ENCODE peak calls at places on chromosomes 4 and X, in ten cellular contexts. K is colonic mucosa, P is right atrium auricular region, U is upper lobe of right lung, M is adipocyte, Y is neural progenitor cell, O is H1, J is RWPE2, G is endodermal cell, W is mammary epithelial cell. Z is an unnamed sample.

GRCh38 chr4:140968371-140968770 is 164.9 kb downstream of the RNF150 start:
- DNase-seq in O (no peak), Y (no peak), J (no peak), G (no peak), W (no peak), U (no peak), K (no peak), P (no peak), M (peak; percentile 73), Z (no peak)

GRCh38 chr4:182802621-182803020 is 114.6 kb downstream of the DCTD start:
- DNase-seq in W (no peak), Y (no peak), M (no peak), O (no peak), J (no peak), P (no peak), K (no peak), U (no peak), G (no peak), Z (no peak)

GRCh38 chr4:41146716-41147506 is 67.4 kb downstream of the APBB2 start:
- DNase-seq in G (peak; percentile 62), J (no peak), O (no peak), P (no peak), Y (peak; percentile 91), U (no peak), K (no peak), M (peak; percentile 42), W (no peak), Z (no peak)

GRCh38 chr4:1792832-1793495 is at the start of gene FGFR3:
- DNase-seq in O (peak; percentile 47), Y (peak; percentile 85), U (peak; percentile 75), J (no peak), G (peak; percentile 93), M (peak; percentile 74), K (peak; percentile 60), P (no peak), W (no peak), Z (peak; percentile 100)

GRCh38 chr4:66633472-66633871 is 911.8 kb downstream of the CENPC start:
- DNase-seq in Y (no peak), W (no peak), P (no peak), G (no peak), M (no peak), O (no peak), J (no peak), U (no peak), K (no peak), Z (no peak)

GRCh38 chrX:106300656-106301055 is 132.6 kb downstream of the PWWP3B start:
- DNase-seq in K (no peak), J (no peak), O (no peak), G (no peak), P (no peak), W (peak; percentile 81), Y (no peak), M (no peak), U (no peak), Z (no peak)

GRCh38 chrX:137848291-137848905 is 282.5 kb downstream of the ZIC3 start:
- DNase-seq in O (peak; percentile 19), G (peak; percentile 44), U (no peak), Y (peak; percentile 20), P (no peak), W (no peak), K (no peak), J (no peak), M (no peak), Z (no peak)

GRCh38 chr4:148101235-148101634 is 341.0 kb downstream of the NR3C2 start:
- DNase-seq in G (no peak), W (no peak), O (no peak), K (no peak), J (no peak), U (no peak), Y (no peak), P (no peak), M (no peak), Z (no peak)

GRCh38 chr4:183908284-183908683 is 3.2 kb downstream of the STOX2 start:
- DNase-seq in Y (peak; percentile 17), U (no peak), K (no peak), P (no peak), G (no peak), M (no peak), J (no peak), W (no peak), O (no peak), Z (no peak)
- H3K4me3 ChIP-seq in Y (peak overlapping the region; percentile 67), U (no peak overlapping the region), K (no peak overlapping the region), P (no peak overlapping the region), G (peak overlapping the region; percentile 88), M (no peak overlapping the region), J (no peak overlapping the region), W (no peak overlapping the region), O (no peak overlapping the region), Z (peak overlapping the region; percentile 90)

GRCh38 chr4:54658321-54659093 is 750 bp downstream of the KIT start:
- DNase-seq in W (peak; percentile 21), U (peak; percentile 72), K (peak; percentile 61), Y (peak; percentile 77), J (no peak), M (peak; percentile 80), O (no peak), P (no peak), G (peak; percentile 86), Z (peak; percentile 73)

GRCh38 chr4:54657194-54657555 is 582 bp upstream of the KIT start:
- DNase-seq in M (no peak), P (no peak), G (peak; percentile 82), U (no peak), K (no peak), W (no peak), J (no peak), O (no peak), Y (peak; percentile 42), Z (peak; percentile 77)

GRCh38 chr4:54651050-54651449 is 6.7 kb upstream of the KIT start:
- DNase-seq in P (no peak), U (no peak), K (no peak), Y (no peak), W (no peak), M (no peak), G (no peak), J (no peak), O (no peak), Z (no peak)

GRCh38 chr4:54657556-54658313 is at the start of gene KIT:
- DNase-seq in G (peak; percentile 95), U (peak; percentile 72), J (no peak), K (peak; percentile 64), O (peak; percentile 66), W (no peak), Y (peak; percentile 90), P (no peak), M (peak; percentile 73), Z (peak; percentile 95)

GRCh38 chr4:54654753-54655152 is 3.0 kb upstream of the KIT start:
- DNase-seq in O (no peak), M (no peak), J (no peak), U (no peak), W (no peak), P (no peak), K (no peak), Y (no peak), G (no peak), Z (no peak)
- H3K27me3 ChIP-seq in O (peaks cover 23% of the 10 kb centered on the region), M (peaks cover 11% of the 10 kb centered on the region), J (peaks cover 39% of the 10 kb centered on the region), U (peaks cover 13% of the 10 kb centered on the region), W (peaks cover 27% of the 10 kb centered on the region), P (no peaks in the 10 kb centered on the region), K (peaks cover 7% of the 10 kb centered on the region), Y (peaks cover 66% of the 10 kb centered on the region), G (peaks cover 10% of the 10 kb centered on the region), Z (peaks cover 40% of the 10 kb centered on the region)

GRCh38 chr4:123651536-123652175 is 255.1 kb downstream of the SPRY1 start:
- DNase-seq in G (no peak), K (no peak), O (no peak), U (no peak), Y (no peak), M (peak; percentile 84), P (no peak), J (no peak), W (no peak), Z (no peak)

GRCh38 chr4:123649248-123649643 is 252.7 kb downstream of the SPRY1 start:
- DNase-seq in U (no peak), K (no peak), J (no peak), G (no peak), M (no peak), Y (no peak), W (no peak), P (no peak), O (no peak), Z (no peak)

GRCh38 chr4:123652501-123652900 is 255.9 kb downstream of the SPRY1 start:
- DNase-seq in K (no peak), M (peak; percentile 42), U (no peak), P (no peak), Y (no peak), O (no peak), G (no peak), W (no peak), J (no peak), Z (no peak)

GRCh38 chr4:123649644-123650356 is 253.2 kb downstream of the SPRY1 start:
- DNase-seq in M (peak; percentile 96), U (no peak), W (peak; percentile 94), P (no peak), O (peak; percentile 5), G (peak; percentile 69), Y (peak; percentile 38), J (peak; percentile 63), K (peak; percentile 62), Z (peak; percentile 4)

DNA sequence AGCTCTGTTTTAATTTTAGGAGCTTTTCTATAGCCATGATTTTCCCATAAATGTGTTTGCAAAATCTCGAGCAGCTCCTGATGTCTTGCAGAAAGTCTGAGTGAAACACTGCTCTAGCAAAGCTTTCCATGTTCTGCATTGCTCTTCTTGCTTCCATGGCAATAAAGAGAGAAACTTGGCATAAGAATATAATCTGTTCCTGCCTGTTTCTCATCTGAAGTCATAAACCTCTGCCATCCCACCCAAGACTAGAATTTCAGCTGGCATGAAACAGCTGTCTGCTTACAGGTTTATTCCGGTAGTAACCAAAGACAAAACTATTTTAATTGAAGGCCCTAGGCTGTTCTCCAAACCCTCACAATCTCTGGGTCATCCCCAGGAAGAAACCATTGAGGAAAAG is 254.5 kb downstream of the SPRY1 start:
- DNase-seq in J (no peak), Y (no peak), G (no peak), P (no peak), K (no peak), W (peak; percentile 55), O (no peak), M (peak; percentile 84), U (no peak), Z (no peak)
- H3K4me3 ChIP-seq in J (no peak overlapping the region), Y (no peak overlapping the region), G (no peak overlapping the region), P (no peak overlapping the region), K (no peak overlapping the region), W (no peak overlapping the region), O (no peak overlapping the region), M (no peak overlapping the region), U (no peak overlapping the region), Z (no peak overlapping the region)

DNA sequence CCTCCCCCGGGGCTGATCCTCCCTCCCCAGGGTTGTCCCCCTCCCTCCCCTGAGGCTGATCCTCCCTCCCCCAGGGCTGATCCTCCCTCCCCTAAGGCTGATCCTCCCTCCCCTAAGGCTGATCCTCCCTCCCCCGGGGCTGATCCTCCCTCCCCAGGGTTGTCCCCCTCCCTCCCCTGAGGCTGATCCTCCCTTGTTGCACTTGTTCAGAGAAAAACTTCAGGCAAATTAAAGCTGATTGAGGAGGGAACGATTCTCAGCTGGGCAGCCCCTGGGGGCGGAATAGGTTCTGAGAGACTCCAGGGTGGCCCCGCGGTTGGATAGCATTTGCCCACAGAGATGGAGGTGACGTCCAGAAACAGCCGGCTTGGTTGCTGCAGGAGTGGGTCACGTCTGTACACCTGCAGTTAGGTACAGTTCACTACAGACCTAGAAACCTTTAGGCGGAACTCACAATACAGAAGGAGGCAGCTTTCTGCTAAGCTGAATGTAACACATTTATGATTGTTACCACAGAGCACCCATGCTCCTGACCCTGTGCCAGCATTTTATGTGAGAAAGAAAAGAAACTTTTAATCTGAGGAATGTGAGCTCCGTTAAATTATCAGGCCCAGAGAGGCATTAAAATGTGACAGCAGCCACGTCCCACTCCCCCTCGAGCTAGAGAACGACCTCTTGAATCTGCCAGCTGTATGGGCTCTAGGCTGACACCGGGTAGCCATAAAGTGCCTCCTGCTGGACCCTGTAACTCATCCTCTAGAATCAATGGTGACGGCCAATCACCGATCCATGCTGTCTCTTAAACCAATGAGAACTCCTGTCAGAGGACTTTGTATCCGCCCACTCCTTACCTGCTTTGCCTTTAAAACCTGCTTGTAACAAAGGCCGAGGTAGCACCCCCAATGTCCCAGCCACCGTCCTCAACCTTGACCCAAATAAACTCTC is 110.4 kb upstream of the ADRA2C start:
- DNase-seq in G (peak; percentile 77), U (no peak), K (no peak), O (no peak), P (no peak), J (no peak), W (no peak), M (no peak), Y (no peak), Z (peak; percentile 93)
- H3K27me3 ChIP-seq in G (no peaks in the 10 kb centered on the region), U (peaks cover 55% of the 10 kb centered on the region), K (no peaks in the 10 kb centered on the region), O (no peaks in the 10 kb centered on the region), P (no peaks in the 10 kb centered on the region), J (peaks cover 66% of the 10 kb centered on the region), W (no peaks in the 10 kb centered on the region), M (peaks cover 71% of the 10 kb centered on the region), Y (no peaks in the 10 kb centered on the region), Z (no peaks in the 10 kb centered on the region)

Z was measured in H7.